ENCODE peak calls at places on chromosomes 4 and X, in six cellular contexts. One of them, this sample, is unnamed.

GRCh38 chrX:46860536-46860935 is 23.7 kb downstream of the RP2 start:
- DNase-seq in fibroblast of pulmonary artery: no peak
- DNase-seq in GM12865: no peak
- DNase-seq in neural progenitor cell: no peak
- DNase-seq in cardiac muscle cell: no peak
- DNase-seq in CD8-positive, alpha-beta T cell: no peak
- DNase-seq in this sample: no peak

GRCh38 chr4:128780688-128781087 is 28.8 kb upstream of the JADE1 start:
- DNase-seq in fibroblast of pulmonary artery: no peak
- DNase-seq in GM12865: no peak
- DNase-seq in neural progenitor cell: no peak
- DNase-seq in cardiac muscle cell: no peak
- DNase-seq in CD8-positive, alpha-beta T cell: no peak
- DNase-seq in this sample: no peak

GRCh38 chr4:100417565-100417964 is 100.3 kb downstream of the EMCN start:
- DNase-seq in fibroblast of pulmonary artery: peak; percentile 75
- DNase-seq in GM12865: peak; percentile 19
- DNase-seq in neural progenitor cell: peak; percentile 41
- DNase-seq in cardiac muscle cell: no peak
- DNase-seq in CD8-positive, alpha-beta T cell: no peak
- DNase-seq in this sample: no peak

GRCh38 chrX:31266172-31267076 is 194.6 kb upstream of the FTHL17 start:
- DNase-seq in fibroblast of pulmonary artery: peak; percentile 10
- DNase-seq in GM12865: peak; percentile 55
- DNase-seq in neural progenitor cell: peak; percentile 75
- DNase-seq in cardiac muscle cell: peak; percentile 72
- DNase-seq in CD8-positive, alpha-beta T cell: no peak
- DNase-seq in this sample: peak; percentile 81

GRCh38 chrX:44570524-44570923 is 27.9 kb upstream of the FUNDC1 start:
- DNase-seq in fibroblast of pulmonary artery: peak; percentile 46
- DNase-seq in GM12865: no peak
- DNase-seq in neural progenitor cell: no peak
- DNase-seq in cardiac muscle cell: no peak
- DNase-seq in CD8-positive, alpha-beta T cell: no peak
- DNase-seq in this sample: no peak

GRCh38 chr4:134862116-134862515 is 660.5 kb upstream of the PABPC4L start:
- DNase-seq in fibroblast of pulmonary artery: peak; percentile 13
- DNase-seq in GM12865: no peak
- DNase-seq in neural progenitor cell: no peak
- DNase-seq in cardiac muscle cell: no peak
- DNase-seq in CD8-positive, alpha-beta T cell: no peak
- DNase-seq in this sample: no peak

GRCh38 chrX:114798902-114799301 is 215.0 kb downstream of the HTR2C start:
- DNase-seq in fibroblast of pulmonary artery: no peak
- DNase-seq in GM12865: no peak
- DNase-seq in neural progenitor cell: no peak
- DNase-seq in cardiac muscle cell: no peak
- DNase-seq in CD8-positive, alpha-beta T cell: no peak
- DNase-seq in this sample: no peak

GRCh38 chr4:82623284-82623683 is 61.5 kb upstream of the TMEM150C start:
- DNase-seq in fibroblast of pulmonary artery: no peak
- DNase-seq in GM12865: no peak
- DNase-seq in neural progenitor cell: no peak
- DNase-seq in cardiac muscle cell: no peak
- DNase-seq in CD8-positive, alpha-beta T cell: no peak
- DNase-seq in this sample: no peak

GRCh38 chr4:82561745-82562552 is at the start of gene TMEM150C:
- DNase-seq in fibroblast of pulmonary artery: peak; percentile 31
- DNase-seq in GM12865: no peak
- DNase-seq in neural progenitor cell: peak; percentile 84
- DNase-seq in cardiac muscle cell: peak; percentile 78
- DNase-seq in CD8-positive, alpha-beta T cell: no peak
- DNase-seq in this sample: peak; percentile 34

GRCh38 chr4:173334891-173335754 is 965 bp upstream of the HMGB2 start:
- DNase-seq in fibroblast of pulmonary artery: peak; percentile 75
- DNase-seq in GM12865: peak; percentile 88
- DNase-seq in neural progenitor cell: peak; percentile 96
- DNase-seq in cardiac muscle cell: peak; percentile 91
- DNase-seq in CD8-positive, alpha-beta T cell: no peak
- DNase-seq in this sample: peak; percentile 72

GRCh38 chr4:73621357-73621756 is 1.1 kb upstream of the RASSF6 start:
- DNase-seq in fibroblast of pulmonary artery: no peak
- DNase-seq in GM12865: no peak
- DNase-seq in neural progenitor cell: no peak
- DNase-seq in cardiac muscle cell: no peak
- DNase-seq in CD8-positive, alpha-beta T cell: no peak
- DNase-seq in this sample: no peak

GRCh38 chr4:73617256-73617655 is 3.0 kb downstream of the RASSF6 start:
- DNase-seq in fibroblast of pulmonary artery: no peak
- DNase-seq in GM12865: no peak
- DNase-seq in neural progenitor cell: no peak
- DNase-seq in cardiac muscle cell: no peak
- DNase-seq in CD8-positive, alpha-beta T cell: no peak
- DNase-seq in this sample: no peak

GRCh38 chr4:73615613-73616012 is 4.6 kb downstream of the RASSF6 start:
- DNase-seq in fibroblast of pulmonary artery: no peak
- DNase-seq in GM12865: no peak
- DNase-seq in neural progenitor cell: peak; percentile 58
- DNase-seq in cardiac muscle cell: peak; percentile 36
- DNase-seq in CD8-positive, alpha-beta T cell: no peak
- DNase-seq in this sample: no peak

GRCh38 chr4:73619351-73619750 is 885 bp downstream of the RASSF6 start:
- DNase-seq in fibroblast of pulmonary artery: no peak
- DNase-seq in GM12865: no peak
- DNase-seq in neural progenitor cell: no peak
- DNase-seq in cardiac muscle cell: no peak
- DNase-seq in CD8-positive, alpha-beta T cell: no peak
- DNase-seq in this sample: no peak

GRCh38 chr4:73620115-73620792 is at the start of gene RASSF6:
- DNase-seq in fibroblast of pulmonary artery: no peak
- DNase-seq in GM12865: peak; percentile 41
- DNase-seq in neural progenitor cell: peak; percentile 73
- DNase-seq in cardiac muscle cell: peak; percentile 54
- DNase-seq in CD8-positive, alpha-beta T cell: no peak
- DNase-seq in this sample: peak; percentile 26
- TF ChIP-seq CTCF in fibroblast of pulmonary artery: no peak
- TF ChIP-seq CTCF in GM12865: no peak
- TF ChIP-seq CTCF in neural progenitor cell: peak; percentile 4
- TF ChIP-seq CTCF in cardiac muscle cell: no peak
- TF ChIP-seq CTCF in CD8-positive, alpha-beta T cell: no peak
- TF ChIP-seq CTCF in this sample: no peak

GRCh38 chrX:119758682-119759332 is 419 bp downstream of the SOWAHD start:
- DNase-seq in fibroblast of pulmonary artery: no peak
- DNase-seq in GM12865: peak; percentile 46
- DNase-seq in neural progenitor cell: peak; percentile 46
- DNase-seq in cardiac muscle cell: peak; percentile 22
- DNase-seq in CD8-positive, alpha-beta T cell: no peak
- DNase-seq in this sample: no peak
- TF ChIP-seq CTCF in fibroblast of pulmonary artery: no peak
- TF ChIP-seq CTCF in GM12865: peak; percentile 1
- TF ChIP-seq CTCF in neural progenitor cell: peak; percentile 4
- TF ChIP-seq CTCF in cardiac muscle cell: no peak
- TF ChIP-seq CTCF in CD8-positive, alpha-beta T cell: no peak
- TF ChIP-seq CTCF in this sample: no peak

GRCh38 chr4:6337331-6337935 is 67.8 kb downstream of the WFS1 start:
- DNase-seq in fibroblast of pulmonary artery: no peak
- DNase-seq in GM12865: no peak
- DNase-seq in neural progenitor cell: peak; percentile 76
- DNase-seq in cardiac muscle cell: no peak
- DNase-seq in CD8-positive, alpha-beta T cell: no peak
- DNase-seq in this sample: no peak
- TF ChIP-seq CTCF in fibroblast of pulmonary artery: no peak
- TF ChIP-seq CTCF in GM12865: no peak
- TF ChIP-seq CTCF in neural progenitor cell: no peak
- TF ChIP-seq CTCF in cardiac muscle cell: no peak
- TF ChIP-seq CTCF in CD8-positive, alpha-beta T cell: no peak
- TF ChIP-seq CTCF in this sample: no peak

GRCh38 chrX:91414710-91415109 is 19.9 kb upstream of the PABPC5 start:
- DNase-seq in fibroblast of pulmonary artery: no peak
- DNase-seq in GM12865: no peak
- DNase-seq in neural progenitor cell: peak; percentile 39
- DNase-seq in cardiac muscle cell: peak; percentile 37
- DNase-seq in CD8-positive, alpha-beta T cell: no peak
- DNase-seq in this sample: no peak
- TF ChIP-seq CTCF in fibroblast of pulmonary artery: peak; percentile 17
- TF ChIP-seq CTCF in GM12865: no peak
- TF ChIP-seq CTCF in neural progenitor cell: peak; percentile 69
- TF ChIP-seq CTCF in cardiac muscle cell: no peak
- TF ChIP-seq CTCF in CD8-positive, alpha-beta T cell: no peak
- TF ChIP-seq CTCF in this sample: no peak

GRCh38 chr4:66927937-66928336 is 617.4 kb downstream of the CENPC start:
- DNase-seq in fibroblast of pulmonary artery: no peak
- DNase-seq in GM12865: no peak
- DNase-seq in neural progenitor cell: peak; percentile 76
- DNase-seq in cardiac muscle cell: peak; percentile 69
- DNase-seq in CD8-positive, alpha-beta T cell: no peak
- DNase-seq in this sample: no peak
- TF ChIP-seq CTCF in fibroblast of pulmonary artery: no peak
- TF ChIP-seq CTCF in GM12865: no peak
- TF ChIP-seq CTCF in neural progenitor cell: no peak
- TF ChIP-seq CTCF in cardiac muscle cell: no peak
- TF ChIP-seq CTCF in CD8-positive, alpha-beta T cell: no peak
- TF ChIP-seq CTCF in this sample: no peak

DNA sequence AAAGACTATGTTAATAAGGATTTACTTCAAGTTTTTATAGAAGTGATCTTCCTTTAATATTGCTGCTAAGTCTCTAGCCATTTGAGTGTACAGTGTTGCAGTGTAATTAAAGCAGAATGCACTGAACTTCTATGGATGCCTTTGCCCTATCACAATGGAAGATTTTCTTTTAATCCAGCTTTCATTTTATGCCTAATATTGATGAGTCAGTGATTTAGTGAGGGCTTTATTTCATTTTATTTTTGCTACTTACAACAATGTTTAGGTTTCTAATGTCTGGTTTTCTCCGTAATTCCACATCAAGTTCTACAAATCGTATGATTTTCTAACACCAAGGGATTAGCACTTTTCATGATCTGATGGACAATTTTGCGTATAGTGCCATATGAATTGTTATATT is 504.1 kb downstream of the PCDH11X start:
- DNase-seq in fibroblast of pulmonary artery: no peak
- DNase-seq in GM12865: no peak
- DNase-seq in neural progenitor cell: no peak
- DNase-seq in cardiac muscle cell: no peak
- DNase-seq in CD8-positive, alpha-beta T cell: no peak
- DNase-seq in this sample: no peak
- TF ChIP-seq CTCF in fibroblast of pulmonary artery: no peak
- TF ChIP-seq CTCF in GM12865: no peak
- TF ChIP-seq CTCF in neural progenitor cell: no peak
- TF ChIP-seq CTCF in cardiac muscle cell: no peak
- TF ChIP-seq CTCF in CD8-positive, alpha-beta T cell: no peak
- TF ChIP-seq CTCF in this sample: no peak

DNA sequence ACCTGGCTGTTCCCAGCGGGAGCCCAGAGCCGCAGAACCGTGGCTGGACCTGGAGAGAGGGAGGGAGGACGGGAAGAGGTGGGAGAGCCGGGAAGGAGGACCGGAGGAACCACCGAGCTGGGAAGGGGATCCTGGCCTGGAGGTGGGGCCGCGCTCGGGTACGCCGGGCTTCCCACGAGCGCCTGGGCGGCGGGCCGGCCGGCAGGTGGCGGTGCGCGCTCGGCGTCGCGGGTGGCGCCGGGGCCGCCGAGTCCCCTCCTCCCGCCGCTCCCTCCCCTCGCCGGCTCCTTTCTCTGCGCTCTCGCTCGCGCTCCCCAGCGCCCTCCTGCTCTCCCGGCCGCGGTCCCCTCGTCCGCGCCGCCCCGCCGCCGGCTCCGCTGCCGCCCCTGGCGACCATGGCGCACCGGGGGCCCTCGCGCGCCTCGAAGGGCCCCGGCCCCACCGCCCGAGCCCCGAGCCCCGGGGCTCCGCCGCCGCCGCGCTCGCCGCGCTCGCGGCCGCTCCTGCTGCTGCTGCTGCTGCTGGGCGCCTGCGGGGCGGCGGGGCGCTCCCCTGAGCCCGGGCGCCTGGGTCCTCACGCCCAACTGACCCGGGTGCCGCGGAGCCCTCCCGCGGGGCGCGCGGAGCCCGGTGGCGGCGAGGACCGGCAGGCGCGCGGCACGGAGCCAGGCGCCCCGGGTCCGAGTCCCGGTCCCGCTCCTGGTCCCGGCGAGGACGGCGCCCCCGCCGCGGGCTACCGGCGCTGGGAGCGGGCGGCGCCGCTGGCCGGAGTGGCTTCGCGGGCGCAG is at the start of gene SORCS2:
- DNase-seq in fibroblast of pulmonary artery: peak; percentile 55
- DNase-seq in GM12865: peak; percentile 47
- DNase-seq in neural progenitor cell: peak; percentile 90
- DNase-seq in cardiac muscle cell: peak; percentile 90
- DNase-seq in CD8-positive, alpha-beta T cell: no peak
- DNase-seq in this sample: peak; percentile 87
- TF ChIP-seq CTCF in fibroblast of pulmonary artery: peak; percentile 20
- TF ChIP-seq CTCF in GM12865: peak; percentile 58
- TF ChIP-seq CTCF in neural progenitor cell: peak; percentile 61
- TF ChIP-seq CTCF in cardiac muscle cell: peak; percentile 37
- TF ChIP-seq CTCF in CD8-positive, alpha-beta T cell: no peak
- TF ChIP-seq CTCF in this sample: peak; percentile 48

GRCh38 chr4:139710073-139710472 is 44.5 kb downstream of the MGST2 start:
- DNase-seq in fibroblast of pulmonary artery: peak; percentile 39
- DNase-seq in GM12865: no peak
- DNase-seq in neural progenitor cell: no peak
- DNase-seq in cardiac muscle cell: no peak
- DNase-seq in CD8-positive, alpha-beta T cell: no peak
- DNase-seq in this sample: no peak

GRCh38 chr4:139700568-139700967 is 34.9 kb downstream of the MGST2 start:
- DNase-seq in fibroblast of pulmonary artery: no peak
- DNase-seq in GM12865: peak; percentile 19
- DNase-seq in neural progenitor cell: no peak
- DNase-seq in cardiac muscle cell: no peak
- DNase-seq in CD8-positive, alpha-beta T cell: no peak
- DNase-seq in this sample: no peak

GRCh38 chr4:139709660-139710059 is 44.0 kb downstream of the MGST2 start:
- DNase-seq in fibroblast of pulmonary artery: no peak
- DNase-seq in GM12865: no peak
- DNase-seq in neural progenitor cell: no peak
- DNase-seq in cardiac muscle cell: no peak
- DNase-seq in CD8-positive, alpha-beta T cell: no peak
- DNase-seq in this sample: no peak

GRCh38 chr4:139704915-139705485 is 39.4 kb downstream of the MGST2 start:
- DNase-seq in fibroblast of pulmonary artery: no peak
- DNase-seq in GM12865: no peak
- DNase-seq in neural progenitor cell: no peak
- DNase-seq in cardiac muscle cell: no peak
- DNase-seq in CD8-positive, alpha-beta T cell: no peak
- DNase-seq in this sample: no peak
- TF ChIP-seq CTCF in fibroblast of pulmonary artery: peak; percentile 31
- TF ChIP-seq CTCF in GM12865: peak; percentile 7
- TF ChIP-seq CTCF in neural progenitor cell: peak; percentile 25
- TF ChIP-seq CTCF in cardiac muscle cell: peak; percentile 19
- TF ChIP-seq CTCF in CD8-positive, alpha-beta T cell: no peak
- TF ChIP-seq CTCF in this sample: no peak

GRCh38 chr4:163251204-163251603 is 81.2 kb downstream of the NPY1R start:
- DNase-seq in fibroblast of pulmonary artery: no peak
- DNase-seq in GM12865: peak; percentile 7
- DNase-seq in neural progenitor cell: peak; percentile 43
- DNase-seq in cardiac muscle cell: peak; percentile 22
- DNase-seq in CD8-positive, alpha-beta T cell: no peak
- DNase-seq in this sample: no peak
- TF ChIP-seq CTCF in fibroblast of pulmonary artery: peak; percentile 3
- TF ChIP-seq CTCF in GM12865: peak; percentile 8
- TF ChIP-seq CTCF in neural progenitor cell: peak; percentile 41
- TF ChIP-seq CTCF in cardiac muscle cell: no peak
- TF ChIP-seq CTCF in CD8-positive, alpha-beta T cell: no peak
- TF ChIP-seq CTCF in this sample: no peak